ENCODE peak calls at places on chromosomes 4 and X, in four cellular contexts. One of them, this sample, is unnamed.

GRCh38 chr4:87525636-87526035 is 3.5 kb downstream of the SPARCL1 start:
- DNase-seq in HepG2: no peak
- DNase-seq in WTC11: no peak
- DNase-seq in GM12878: no peak
- DNase-seq in this sample: no peak

GRCh38 chr4:17771284-17771908 is 10.0 kb downstream of the FAM184B start:
- DNase-seq in HepG2: no peak
- DNase-seq in WTC11: no peak
- DNase-seq in GM12878: no peak
- DNase-seq in this sample: no peak

GRCh38 chrX:77771601-77772000 is 14.4 kb downstream of the ATRX start:
- DNase-seq in WTC11: no peak
- DNase-seq in GM12878: no peak
- DNase-seq in HepG2: no peak
- DNase-seq in this sample: no peak

GRCh38 chrX:13101439-13102139 is 57.2 kb upstream of the FAM9C start:
- DNase-seq in WTC11: no peak
- DNase-seq in GM12878: no peak
- DNase-seq in HepG2: no peak
- DNase-seq in this sample: peak; percentile 73

GRCh38 chrX:21974011-21974385 is 33.5 kb downstream of the SMS start:
- DNase-seq in WTC11: no peak
- DNase-seq in HepG2: no peak
- DNase-seq in GM12878: peak; percentile 17
- DNase-seq in this sample: no peak

GRCh38 chr4:92634891-92635290 is 331.1 kb downstream of the GRID2 start:
- DNase-seq in HepG2: no peak
- DNase-seq in GM12878: no peak
- DNase-seq in WTC11: no peak
- DNase-seq in this sample: no peak

GRCh38 chr4:57131849-57132745 is 21.9 kb upstream of the IGFBP7 start:
- DNase-seq in WTC11: peak; percentile 24
- DNase-seq in HepG2: peak; percentile 18
- DNase-seq in GM12878: no peak
- DNase-seq in this sample: no peak

GRCh38 chr4:2822461-2823300 is 21.0 kb upstream of the ADD1 start:
- DNase-seq in GM12878: no peak
- DNase-seq in WTC11: no peak
- DNase-seq in HepG2: no peak
- DNase-seq in this sample: no peak

GRCh38 chrX:129529685-129530281 is 6.5 kb upstream of the SMARCA1 start:
- DNase-seq in GM12878: no peak
- DNase-seq in WTC11: no peak
- DNase-seq in HepG2: no peak
- DNase-seq in this sample: no peak

GRCh38 chr4:4422856-4423485 is 36.1 kb downstream of the NSG1 start:
- DNase-seq in WTC11: no peak
- DNase-seq in HepG2: no peak
- DNase-seq in GM12878: no peak
- DNase-seq in this sample: no peak

GRCh38 chrX:139702658-139703057 is 5.3 kb downstream of the MCF2 start:
- DNase-seq in HepG2: no peak
- DNase-seq in WTC11: no peak
- DNase-seq in GM12878: no peak
- DNase-seq in this sample: no peak

GRCh38 chrX:87489071-87489470 is 28.5 kb upstream of the KLHL4 start:
- DNase-seq in WTC11: no peak
- DNase-seq in HepG2: no peak
- DNase-seq in GM12878: no peak
- DNase-seq in this sample: no peak

GRCh38 chrX:116010939-116011338 is 159.6 kb upstream of the AGTR2 start:
- DNase-seq in WTC11: no peak
- DNase-seq in HepG2: no peak
- DNase-seq in GM12878: no peak
- DNase-seq in this sample: no peak

GRCh38 chrX:119758682-119759332 is 419 bp downstream of the SOWAHD start:
- DNase-seq in WTC11: peak; percentile 54
- DNase-seq in HepG2: no peak
- DNase-seq in GM12878: no peak
- DNase-seq in this sample: peak; percentile 50

GRCh38 chr4:150315175-150315574 is 236.9 kb downstream of the DCLK2 start:
- DNase-seq in GM12878: no peak
- DNase-seq in WTC11: no peak
- DNase-seq in HepG2: no peak
- DNase-seq in this sample: no peak

GRCh38 chr4:1405249-1405635 is 1.0 kb downstream of the NKX1-1 start:
- DNase-seq in HepG2: no peak
- DNase-seq in WTC11: no peak
- DNase-seq in GM12878: no peak
- DNase-seq in this sample: no peak

GRCh38 chr4:156633846-156634245 is 337.8 kb downstream of the PDGFC start:
- DNase-seq in WTC11: no peak
- DNase-seq in HepG2: no peak
- DNase-seq in GM12878: no peak
- DNase-seq in this sample: no peak

GRCh38 chr4:142645478-142646108 is 200.5 kb downstream of the INPP4B start:
- DNase-seq in GM12878: no peak
- DNase-seq in HepG2: no peak
- DNase-seq in WTC11: no peak
- DNase-seq in this sample: no peak

GRCh38 chrX:74133156-74133796 is 170.7 kb upstream of the ZCCHC13 start:
- DNase-seq in GM12878: peak; percentile 19
- DNase-seq in WTC11: no peak
- DNase-seq in HepG2: peak; percentile 46
- DNase-seq in this sample: peak; percentile 47

GRCh38 chr4:126065016-126065415 is 750.3 kb downstream of the FAT4 start:
- DNase-seq in HepG2: no peak
- DNase-seq in GM12878: no peak
- DNase-seq in WTC11: no peak
- DNase-seq in this sample: no peak

GRCh38 chrX:150034788-150035187 is 96.5 kb upstream of the EOLA2 start:
- DNase-seq in WTC11: no peak
- DNase-seq in GM12878: no peak
- DNase-seq in HepG2: no peak
- DNase-seq in this sample: no peak

GRCh38 chrX:151384807-151385206 is 12.2 kb upstream of the VMA21 start:
- DNase-seq in GM12878: no peak
- DNase-seq in WTC11: no peak
- DNase-seq in HepG2: no peak
- DNase-seq in this sample: no peak

GRCh38 chr4:165684177-165684870 is 188.7 kb upstream of the TLL1 start:
- DNase-seq in GM12878: no peak
- DNase-seq in HepG2: no peak
- DNase-seq in WTC11: no peak
- DNase-seq in this sample: no peak

GRCh38 chr4:26074672-26075071 is 160.7 kb downstream of the SMIM20 start:
- DNase-seq in WTC11: no peak
- DNase-seq in GM12878: peak; percentile 68
- DNase-seq in HepG2: no peak
- DNase-seq in this sample: no peak

GRCh38 chr4:99946346-99947189 is at the start of gene DNAJB14:
- DNase-seq in WTC11: peak; percentile 71
- DNase-seq in HepG2: peak; percentile 47
- DNase-seq in GM12878: no peak
- DNase-seq in this sample: peak; percentile 67

GRCh38 chrX:19017271-19017670 is 33.4 kb upstream of the PHKA2 start:
- DNase-seq in GM12878: no peak
- DNase-seq in WTC11: peak; percentile 20
- DNase-seq in HepG2: peak; percentile 13
- DNase-seq in this sample: peak; percentile 38

GRCh38 chr4:6271701-6272465 is 2.2 kb downstream of the WFS1 start:
- DNase-seq in WTC11: no peak
- DNase-seq in HepG2: no peak
- DNase-seq in GM12878: no peak
- DNase-seq in this sample: no peak

GRCh38 chrX:94942603-94943002 is 1268.6 kb downstream of the FAM133A start:
- DNase-seq in GM12878: no peak
- DNase-seq in WTC11: no peak
- DNase-seq in HepG2: no peak
- DNase-seq in this sample: no peak

GRCh38 chrX:129831486-129831885 is 12.2 kb downstream of the ZDHHC9 start:
- DNase-seq in GM12878: no peak
- DNase-seq in WTC11: no peak
- DNase-seq in HepG2: no peak
- DNase-seq in this sample: no peak

GRCh38 chr4:128385683-128386304 is 98.2 kb upstream of the PGRMC2 start:
- DNase-seq in HepG2: peak; percentile 6
- DNase-seq in WTC11: no peak
- DNase-seq in GM12878: no peak
- DNase-seq in this sample: no peak

GRCh38 chrX:133335027-133335426 is 80.3 kb downstream of the GPC4 start:
- DNase-seq in GM12878: no peak
- DNase-seq in HepG2: no peak
- DNase-seq in WTC11: no peak
- DNase-seq in this sample: peak; percentile 12

GRCh38 chrX:100512471-100512870 is 72.3 kb upstream of the TNMD start:
- DNase-seq in WTC11: no peak
- DNase-seq in GM12878: no peak
- DNase-seq in HepG2: no peak
- DNase-seq in this sample: peak; percentile 16

GRCh38 chr4:13541720-13542576 is 2.4 kb downstream of the NKX3-2 start:
- DNase-seq in GM12878: no peak
- DNase-seq in WTC11: peak; percentile 80
- DNase-seq in HepG2: no peak
- DNase-seq in this sample: no peak

GRCh38 chr4:11908712-11909111 is 480.0 kb upstream of the HS3ST1 start:
- DNase-seq in WTC11: no peak
- DNase-seq in HepG2: no peak
- DNase-seq in GM12878: no peak
- DNase-seq in this sample: no peak

GRCh38 chr4:99624141-99624719 is 33.4 kb downstream of the C4orf54 start:
- DNase-seq in HepG2: no peak
- DNase-seq in WTC11: no peak
- DNase-seq in GM12878: no peak
- DNase-seq in this sample: no peak

DNA sequence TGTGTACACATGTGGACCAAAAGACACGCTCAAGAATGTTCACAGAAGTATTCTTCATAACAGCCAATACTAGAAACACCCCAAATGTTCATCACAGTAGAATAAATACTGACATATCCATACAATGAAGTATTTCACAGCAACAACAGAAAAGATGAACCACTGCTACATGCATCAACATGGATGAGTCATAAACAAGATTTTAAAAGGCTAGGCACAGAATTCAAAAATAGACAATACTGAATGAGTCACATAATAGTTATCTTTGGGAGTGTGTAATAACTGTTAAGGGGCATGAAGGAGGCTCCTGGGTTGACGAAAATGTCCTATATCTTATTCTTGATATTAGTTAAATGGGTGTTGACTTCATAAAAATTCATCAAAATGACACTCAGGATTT is 43.5 kb downstream of the CLOCK start:
- DNase-seq in GM12878: no peak
- DNase-seq in WTC11: no peak
- DNase-seq in HepG2: no peak
- DNase-seq in this sample: peak; percentile 13
- TF ChIP-seq ETV6 in GM12878: no peak
- TF ChIP-seq ETV6 in WTC11: no peak
- TF ChIP-seq ETV6 in HepG2: no peak
- TF ChIP-seq ETV6 in this sample: no peak

GRCh38 chr4:76017056-76017686 is 6.1 kb downstream of the CXCL10 start:
- DNase-seq in GM12878: no peak
- DNase-seq in WTC11: no peak
- DNase-seq in HepG2: no peak
- DNase-seq in this sample: no peak
- TF ChIP-seq ETV6 in GM12878: no peak
- TF ChIP-seq ETV6 in WTC11: no peak
- TF ChIP-seq ETV6 in HepG2: no peak
- TF ChIP-seq ETV6 in this sample: no peak

DNA sequence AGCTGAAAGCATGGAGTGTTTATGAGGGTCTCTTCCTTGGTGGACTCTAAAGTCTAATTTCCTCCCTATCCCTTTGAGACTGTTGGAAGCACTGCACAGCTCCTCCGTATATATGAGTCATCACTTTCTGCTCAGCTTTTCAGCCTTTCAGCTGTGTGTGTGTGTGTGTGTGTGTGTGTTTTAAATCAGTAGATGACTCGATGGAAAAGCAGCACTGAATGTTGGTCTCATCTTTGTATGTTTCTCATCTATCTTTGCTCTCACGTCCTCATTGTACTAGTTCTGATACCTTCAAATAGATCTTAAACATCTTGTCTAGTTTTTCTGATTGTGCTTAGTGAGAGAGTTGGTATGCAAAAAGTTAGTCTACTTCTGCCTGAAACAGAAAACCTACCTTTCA is 81.6 kb downstream of the ZFX start:
- DNase-seq in GM12878: no peak
- DNase-seq in WTC11: no peak
- DNase-seq in HepG2: no peak
- DNase-seq in this sample: peak; percentile 74
- TF ChIP-seq ETV6 in GM12878: no peak
- TF ChIP-seq ETV6 in WTC11: no peak
- TF ChIP-seq ETV6 in HepG2: no peak
- TF ChIP-seq ETV6 in this sample: no peak

GRCh38 chr4:69991016-69991415 is 4.8 kb upstream of the STATH start:
- DNase-seq in GM12878: no peak
- DNase-seq in WTC11: no peak
- DNase-seq in HepG2: no peak
- DNase-seq in this sample: no peak

GRCh38 chr4:69999420-69999819 is 3.7 kb downstream of the STATH start:
- DNase-seq in HepG2: no peak
- DNase-seq in WTC11: no peak
- DNase-seq in GM12878: no peak
- DNase-seq in this sample: no peak

GRCh38 chr4:69995526-69996016 is at the start of gene STATH:
- DNase-seq in GM12878: no peak
- DNase-seq in WTC11: no peak
- DNase-seq in HepG2: no peak
- DNase-seq in this sample: no peak

GRCh38 chr4:70000713-70001112 is 4.9 kb downstream of the STATH start:
- DNase-seq in WTC11: no peak
- DNase-seq in HepG2: no peak
- DNase-seq in GM12878: no peak
- DNase-seq in this sample: no peak

DNA sequence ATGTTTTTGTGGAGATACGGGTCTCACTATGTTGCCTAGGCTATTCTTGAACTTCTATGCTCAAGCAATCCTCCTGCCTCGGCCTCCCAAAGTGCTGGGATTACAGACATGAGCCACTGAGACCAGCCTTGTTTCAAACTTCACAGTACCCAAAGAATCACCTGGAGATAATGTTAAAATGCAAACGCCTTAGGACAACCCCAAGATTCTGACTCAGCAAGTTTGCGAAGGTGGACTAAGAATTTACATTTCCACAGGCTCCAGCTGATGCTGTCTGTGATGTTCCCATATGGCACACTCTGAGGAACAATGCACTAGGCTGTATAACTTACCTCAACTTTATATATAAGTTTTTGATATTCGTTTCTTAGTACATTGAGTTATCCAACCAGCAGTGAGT is 984 bp upstream of the STATH start:
- DNase-seq in WTC11: no peak
- DNase-seq in GM12878: no peak
- DNase-seq in HepG2: no peak
- DNase-seq in this sample: no peak
- TF ChIP-seq ETV6 in WTC11: no peak
- TF ChIP-seq ETV6 in GM12878: no peak
- TF ChIP-seq ETV6 in HepG2: no peak
- TF ChIP-seq ETV6 in this sample: no peak

GRCh38 chrX:42691196-42691595 is 86.8 kb downstream of the PPP1R2C start:
- DNase-seq in HepG2: no peak
- DNase-seq in WTC11: no peak
- DNase-seq in GM12878: no peak
- DNase-seq in this sample: no peak
- TF ChIP-seq ETV6 in HepG2: no peak
- TF ChIP-seq ETV6 in WTC11: no peak
- TF ChIP-seq ETV6 in GM12878: no peak
- TF ChIP-seq ETV6 in this sample: no peak

This sample was measured in K562.